ENCODE peak calls at places on chromosome 2, in five cellular contexts. T is NCI-H1092 treated with DMSO at 0.1 percent for 48 hours; A is effector memory CD8-positive, alpha-beta T cell; D is H9; P is Calu3. E is an unnamed sample.

GRCh38 chr2:105468655-105469042 is 69.8 kb upstream of the FHL2 start:
- DNase-seq in A (no peak), P (no peak), T (no peak), D (no peak), E (no peak)

GRCh38 chr2:168244318-168244717 is 3.1 kb downstream of the STK39 start:
- DNase-seq in A (peak; percentile 45), P (peak; percentile 52), T (peak; percentile 56), D (no peak), E (no peak)

GRCh38 chr2:174835797-174836255 is 71.6 kb upstream of the CHRNA1 start:
- DNase-seq in D (no peak), P (no peak), T (no peak), A (no peak), E (no peak)

GRCh38 chr2:176419591-176420071 is 150.4 kb downstream of the MTX2 start:
- DNase-seq in T (no peak), D (no peak), A (no peak), P (no peak), E (no peak)

GRCh38 chr2:152542995-152543481 is 174.2 kb downstream of the PRPF40A start:
- DNase-seq in P (no peak), T (no peak), A (no peak), D (no peak), E (no peak)

GRCh38 chr2:106843001-106843909 is 42.7 kb downstream of the ST6GAL2 start:
- DNase-seq in T (peak; percentile 47), D (no peak), P (no peak), A (no peak), E (no peak)

GRCh38 chr2:123040506-123040905 is 984.6 kb upstream of the CNTNAP5 start:
- DNase-seq in P (no peak), T (no peak), A (no peak), D (no peak), E (no peak)

GRCh38 chr2:69767034-69767433 is 25.1 kb downstream of the ANXA4 start:
- DNase-seq in A (no peak), P (no peak), T (no peak), D (no peak), E (no peak)

GRCh38 chr2:204114294-204114693 is 177.7 kb downstream of the ICOS start:
- DNase-seq in D (no peak), P (no peak), A (no peak), T (no peak), E (no peak)

GRCh38 chr2:125596612-125597011 is 1059.3 kb upstream of the GYPC start:
- DNase-seq in A (no peak), T (no peak), D (no peak), P (no peak), E (no peak)

GRCh38 chr2:192459422-192459821 is 264.7 kb upstream of the TMEFF2 start:
- DNase-seq in T (no peak), D (no peak), A (no peak), P (no peak), E (no peak)

GRCh38 chr2:112149194-112149593 is 11.0 kb downstream of the FBLN7 start:
- DNase-seq in P (no peak), A (no peak), T (no peak), D (no peak), E (no peak)

GRCh38 chr2:64713686-64714085 is 60.0 kb upstream of the SERTAD2 start:
- DNase-seq in A (no peak), T (no peak), P (no peak), D (no peak), E (no peak)

GRCh38 chr2:240396623-240397541 is 38.6 kb upstream of the GPC1 start:
- DNase-seq in A (no peak), D (peak; percentile 11), P (no peak), T (no peak), E (no peak)

GRCh38 chr2:15315411-15315810 is 245.7 kb downstream of the NBAS start:
- DNase-seq in T (no peak), P (no peak), A (no peak), D (no peak), E (no peak)

GRCh38 chr2:144554811-144555210 is 34.9 kb upstream of the ZEB2 start:
- DNase-seq in T (no peak), A (no peak), P (no peak), D (no peak), E (no peak)

E was measured in iPS DF 19.7.